ENCODE peak calls at places on chromosomes 6 and 20, in five cellular contexts. One of them, this sample, is unnamed.
A peak's percentile ranks its signal among the peaks of the same experiment; 100 is the strongest.

GRCh38 chr6:134519456-134519855 is 201.5 kb upstream of the SGK1 start:
- DNase-seq in activated naive CD4-positive, alpha-beta T cell treated with anti-CD3 and anti-CD28 coated beads, Interleukin-2, amount 50 U/mL, for 16 hours: no peak
- DNase-seq in amniotic stem cell: no peak
- DNase-seq in myocyte: no peak
- DNase-seq in germinal center: peak; percentile 44
- DNase-seq in this sample: no peak

GRCh38 chr6:14100098-14100497 is 17.5 kb upstream of the CD83 start:
- DNase-seq in activated naive CD4-positive, alpha-beta T cell treated with anti-CD3 and anti-CD28 coated beads, Interleukin-2, amount 50 U/mL, for 16 hours: no peak
- DNase-seq in myocyte: no peak
- DNase-seq in amniotic stem cell: no peak
- DNase-seq in germinal center: no peak
- DNase-seq in this sample: no peak

GRCh38 chr20:44142416-44142815 is 44.6 kb downstream of the JPH2 start:
- DNase-seq in myocyte: peak; percentile 96
- DNase-seq in amniotic stem cell: no peak
- DNase-seq in activated naive CD4-positive, alpha-beta T cell treated with anti-CD3 and anti-CD28 coated beads, Interleukin-2, amount 50 U/mL, for 16 hours: no peak
- DNase-seq in germinal center: no peak
- DNase-seq in this sample: no peak

GRCh38 chr6:23445157-23445710 is 680.8 kb upstream of the NRSN1 start:
- DNase-seq in activated naive CD4-positive, alpha-beta T cell treated with anti-CD3 and anti-CD28 coated beads, Interleukin-2, amount 50 U/mL, for 16 hours: no peak
- DNase-seq in myocyte: peak; percentile 23
- DNase-seq in germinal center: no peak
- DNase-seq in amniotic stem cell: no peak
- DNase-seq in this sample: no peak

GRCh38 chr20:17562804-17563305 is 7.0 kb upstream of the DSTN start:
- DNase-seq in amniotic stem cell: peak; percentile 36
- DNase-seq in activated naive CD4-positive, alpha-beta T cell treated with anti-CD3 and anti-CD28 coated beads, Interleukin-2, amount 50 U/mL, for 16 hours: no peak
- DNase-seq in germinal center: no peak
- DNase-seq in myocyte: peak; percentile 78
- DNase-seq in this sample: no peak

GRCh38 chr6:6709106-6709505 is 120.6 kb downstream of the LY86 start:
- DNase-seq in myocyte: no peak
- DNase-seq in amniotic stem cell: no peak
- DNase-seq in germinal center: no peak
- DNase-seq in activated naive CD4-positive, alpha-beta T cell treated with anti-CD3 and anti-CD28 coated beads, Interleukin-2, amount 50 U/mL, for 16 hours: no peak
- DNase-seq in this sample: no peak

GRCh38 chr6:4225207-4225872 is 90.0 kb upstream of the ECI2 start:
- DNase-seq in amniotic stem cell: no peak
- DNase-seq in myocyte: no peak
- DNase-seq in germinal center: no peak
- DNase-seq in activated naive CD4-positive, alpha-beta T cell treated with anti-CD3 and anti-CD28 coated beads, Interleukin-2, amount 50 U/mL, for 16 hours: no peak
- DNase-seq in this sample: no peak

GRCh38 chr6:43758617-43759050 is 11.4 kb upstream of the VEGFA start:
- DNase-seq in germinal center: peak; percentile 37
- DNase-seq in myocyte: no peak
- DNase-seq in activated naive CD4-positive, alpha-beta T cell treated with anti-CD3 and anti-CD28 coated beads, Interleukin-2, amount 50 U/mL, for 16 hours: peak; percentile 32
- DNase-seq in amniotic stem cell: no peak
- DNase-seq in this sample: no peak

GRCh38 chr6:32116674-32117073 is 7.5 kb upstream of the TNXB start:
- DNase-seq in myocyte: peak; percentile 22
- DNase-seq in germinal center: peak; percentile 39
- DNase-seq in activated naive CD4-positive, alpha-beta T cell treated with anti-CD3 and anti-CD28 coated beads, Interleukin-2, amount 50 U/mL, for 16 hours: no peak
- DNase-seq in amniotic stem cell: no peak
- DNase-seq in this sample: no peak

GRCh38 chr20:50008007-50008406 is 25.2 kb downstream of the SNAI1 start:
- DNase-seq in amniotic stem cell: no peak
- DNase-seq in myocyte: no peak
- DNase-seq in activated naive CD4-positive, alpha-beta T cell treated with anti-CD3 and anti-CD28 coated beads, Interleukin-2, amount 50 U/mL, for 16 hours: no peak
- DNase-seq in germinal center: no peak
- DNase-seq in this sample: no peak

GRCh38 chr20:54772931-54773642 is 297.7 kb downstream of the DOK5 start:
- DNase-seq in germinal center: no peak
- DNase-seq in amniotic stem cell: no peak
- DNase-seq in myocyte: no peak
- DNase-seq in activated naive CD4-positive, alpha-beta T cell treated with anti-CD3 and anti-CD28 coated beads, Interleukin-2, amount 50 U/mL, for 16 hours: no peak
- DNase-seq in this sample: no peak

GRCh38 chr6:139582956-139583355 is 208.5 kb upstream of the CITED2 start:
- DNase-seq in myocyte: no peak
- DNase-seq in germinal center: no peak
- DNase-seq in activated naive CD4-positive, alpha-beta T cell treated with anti-CD3 and anti-CD28 coated beads, Interleukin-2, amount 50 U/mL, for 16 hours: no peak
- DNase-seq in amniotic stem cell: no peak
- DNase-seq in this sample: no peak

GRCh38 chr6:85641916-85642773 is 541 bp downstream of the SYNCRIP start:
- DNase-seq in activated naive CD4-positive, alpha-beta T cell treated with anti-CD3 and anti-CD28 coated beads, Interleukin-2, amount 50 U/mL, for 16 hours: peak; percentile 63
- DNase-seq in myocyte: peak; percentile 63
- DNase-seq in germinal center: peak; percentile 63
- DNase-seq in amniotic stem cell: peak; percentile 28
- DNase-seq in this sample: no peak

GRCh38 chr6:107917468-107918375 is 40.3 kb downstream of the SEC63 start:
- DNase-seq in myocyte: no peak
- DNase-seq in amniotic stem cell: no peak
- DNase-seq in activated naive CD4-positive, alpha-beta T cell treated with anti-CD3 and anti-CD28 coated beads, Interleukin-2, amount 50 U/mL, for 16 hours: no peak
- DNase-seq in germinal center: no peak
- DNase-seq in this sample: no peak

GRCh38 chr6:164108869-164109769 is 694.6 kb downstream of the QKI start:
- DNase-seq in germinal center: no peak
- DNase-seq in myocyte: peak; percentile 99
- DNase-seq in amniotic stem cell: no peak
- DNase-seq in activated naive CD4-positive, alpha-beta T cell treated with anti-CD3 and anti-CD28 coated beads, Interleukin-2, amount 50 U/mL, for 16 hours: no peak
- DNase-seq in this sample: peak; percentile 90

GRCh38 chr6:149935246-149935645 is 6.6 kb upstream of the ULBP2 start:
- DNase-seq in germinal center: no peak
- DNase-seq in amniotic stem cell: no peak
- DNase-seq in myocyte: no peak
- DNase-seq in activated naive CD4-positive, alpha-beta T cell treated with anti-CD3 and anti-CD28 coated beads, Interleukin-2, amount 50 U/mL, for 16 hours: no peak
- DNase-seq in this sample: no peak

GRCh38 chr6:56356431-56356830 is 109.1 kb upstream of the COL21A1 start:
- DNase-seq in myocyte: no peak
- DNase-seq in activated naive CD4-positive, alpha-beta T cell treated with anti-CD3 and anti-CD28 coated beads, Interleukin-2, amount 50 U/mL, for 16 hours: no peak
- DNase-seq in amniotic stem cell: no peak
- DNase-seq in germinal center: no peak
- DNase-seq in this sample: no peak

GRCh38 chr6:42142118-42142835 is at the start of gene C6orf132:
- DNase-seq in amniotic stem cell: no peak
- DNase-seq in myocyte: no peak
- DNase-seq in germinal center: peak; percentile 28
- DNase-seq in activated naive CD4-positive, alpha-beta T cell treated with anti-CD3 and anti-CD28 coated beads, Interleukin-2, amount 50 U/mL, for 16 hours: no peak
- DNase-seq in this sample: no peak